ENCODE peak calls at places on chromosomes 1 and 21, in five cellular contexts. C is HCT116, G is RWPE1, B is astrocyte of the spinal cord, D is colonic mucosa. J is an unnamed sample.

GRCh38 chr1:41392528-41392924 is 31.3 kb downstream of the FOXO6 start:
- DNase-seq in C (no peak), G (no peak), B (no peak), D (no peak), J (no peak)

GRCh38 chr21:32329776-32330175 is 31.1 kb downstream of the MRAP start:
- DNase-seq in C (no peak), G (no peak), B (peak), D (no peak), J (no peak)

GRCh38 chr1:37723390-37724078 is 31.2 kb downstream of the CDCA8 start:
- DNase-seq in C (no peak), G (no peak), B (no peak), D (no peak), J (no peak)

GRCh38 chr1:156797212-156797871 is 19.3 kb downstream of the SH2D2A start:
- DNase-seq in C (peak), G (peak), B (peak), D (peak), J (peak)

GRCh38 chr1:209611771-209612570 is 28.5 kb downstream of the CAMK1G start:
- DNase-seq in C (no peak), G (no peak), B (no peak), D (no peak), J (no peak)

GRCh38 chr1:189899686-189900495 is 577.8 kb downstream of the BRINP3 start:
- DNase-seq in C (no peak), G (no peak), B (no peak), D (no peak), J (no peak)

GRCh38 chr1:20282544-20282943 is 8.1 kb upstream of the VWA5B1 start:
- DNase-seq in C (no peak), G (no peak), B (no peak), D (no peak), J (no peak)

GRCh38 chr1:64925594-64925993 is 40.8 kb downstream of the JAK1 start:
- DNase-seq in C (no peak), G (no peak), B (no peak), D (no peak), J (no peak)

GRCh38 chr1:245788269-245788668 is 633.5 kb downstream of the KIF26B start:
- DNase-seq in C (no peak), G (peak), B (peak), D (no peak), J (no peak)

GRCh38 chr1:245512181-245512888 is 357.6 kb downstream of the KIF26B start:
- DNase-seq in C (no peak), G (no peak), B (no peak), D (no peak), J (no peak)

GRCh38 chr1:25462732-25463131 is 32.0 kb downstream of the MACO1 start:
- DNase-seq in C (no peak), G (no peak), B (no peak), D (peak), J (no peak)

GRCh38 chr1:204350857-204351573 is 8.7 kb downstream of the PLEKHA6 start:
- DNase-seq in C (no peak), G (no peak), B (peak), D (peak), J (peak)

GRCh38 chr1:8193840-8194406 is 124.0 kb upstream of the SLC45A1 start:
- DNase-seq in C (no peak), G (no peak), B (no peak), D (no peak), J (no peak)

GRCh38 chr1:37922767-37923550 is 23.9 kb downstream of the INPP5B start:
- DNase-seq in C (no peak), G (no peak), B (no peak), D (no peak), J (no peak)

GRCh38 chr1:74584185-74584584 is 71.8 kb upstream of the LRRC53 start:
- DNase-seq in C (no peak), G (no peak), B (no peak), D (no peak), J (no peak)

GRCh38 chr21:36783612-36784383 is 84.9 kb downstream of the SIM2 start:
- DNase-seq in C (peak), G (peak), B (peak), D (no peak), J (no peak)

GRCh38 chr1:111227434-111227833 is at the start of gene CHI3L2:
- DNase-seq in C (no peak), G (no peak), B (no peak), D (no peak), J (no peak)

GRCh38 chr1:6770727-6771567 is 14.3 kb upstream of the CAMTA1 start:
- DNase-seq in C (no peak), G (peak), B (peak), D (no peak), J (peak)

GRCh38 chr1:240831191-240831631 is 219.3 kb upstream of the GREM2 start:
- DNase-seq in C (no peak), G (peak), B (peak), D (no peak), J (no peak)

GRCh38 chr1:169364948-169365347 is 2.6 kb downstream of the NME7 start:
- DNase-seq in C (no peak), G (peak), B (no peak), D (no peak), J (no peak)

GRCh38 chr1:63773815-63774616 is at the start of gene ROR1:
- DNase-seq in C (peak), G (peak), B (peak), D (peak), J (peak)

GRCh38 chr1:200982071-200982945 is 41.2 kb downstream of the KIF21B start:
- DNase-seq in C (no peak), G (no peak), B (no peak), D (no peak), J (no peak)

GRCh38 chr1:98330224-98330623 is 331.3 kb upstream of the SNX7 start:
- DNase-seq in C (no peak), G (no peak), B (no peak), D (no peak), J (no peak)

GRCh38 chr1:12542596-12543592 is 75.1 kb downstream of the DHRS3 start:
- DNase-seq in C (no peak), G (no peak), B (no peak), D (no peak), J (no peak)

GRCh38 chr1:209720326-209720725 is 15.7 kb downstream of the HSD11B1 start:
- DNase-seq in C (no peak), G (no peak), B (no peak), D (no peak), J (no peak)

GRCh38 chr1:2212542-2213491 is 15.3 kb upstream of the SKI start:
- DNase-seq in C (peak), G (peak), B (peak), D (peak), J (peak)

GRCh38 chr21:46500224-46500861 is 41.7 kb downstream of the DIP2A start:
- DNase-seq in C (no peak), G (peak), B (peak), D (no peak), J (no peak)

GRCh38 chr1:84358695-84359094 is 39.6 kb upstream of the DNASE2B start:
- DNase-seq in C (no peak), G (no peak), B (no peak), D (no peak), J (no peak)

GRCh38 chr1:8825985-8826481 is 8.6 kb upstream of the RERE start:
- DNase-seq in C (no peak), G (no peak), B (peak), D (no peak), J (no peak)

GRCh38 chr21:29025328-29025713 is 853 bp downstream of the USP16 start:
- DNase-seq in C (no peak), G (peak), B (no peak), D (no peak), J (no peak)

GRCh38 chr21:29029524-29029923 is 5.1 kb downstream of the USP16 start:
- DNase-seq in C (no peak), G (no peak), B (no peak), D (no peak), J (no peak)

GRCh38 chr21:29022141-29022540 is 2.3 kb upstream of the USP16 start:
- DNase-seq in C (no peak), G (no peak), B (no peak), D (no peak), J (no peak)

DNA sequence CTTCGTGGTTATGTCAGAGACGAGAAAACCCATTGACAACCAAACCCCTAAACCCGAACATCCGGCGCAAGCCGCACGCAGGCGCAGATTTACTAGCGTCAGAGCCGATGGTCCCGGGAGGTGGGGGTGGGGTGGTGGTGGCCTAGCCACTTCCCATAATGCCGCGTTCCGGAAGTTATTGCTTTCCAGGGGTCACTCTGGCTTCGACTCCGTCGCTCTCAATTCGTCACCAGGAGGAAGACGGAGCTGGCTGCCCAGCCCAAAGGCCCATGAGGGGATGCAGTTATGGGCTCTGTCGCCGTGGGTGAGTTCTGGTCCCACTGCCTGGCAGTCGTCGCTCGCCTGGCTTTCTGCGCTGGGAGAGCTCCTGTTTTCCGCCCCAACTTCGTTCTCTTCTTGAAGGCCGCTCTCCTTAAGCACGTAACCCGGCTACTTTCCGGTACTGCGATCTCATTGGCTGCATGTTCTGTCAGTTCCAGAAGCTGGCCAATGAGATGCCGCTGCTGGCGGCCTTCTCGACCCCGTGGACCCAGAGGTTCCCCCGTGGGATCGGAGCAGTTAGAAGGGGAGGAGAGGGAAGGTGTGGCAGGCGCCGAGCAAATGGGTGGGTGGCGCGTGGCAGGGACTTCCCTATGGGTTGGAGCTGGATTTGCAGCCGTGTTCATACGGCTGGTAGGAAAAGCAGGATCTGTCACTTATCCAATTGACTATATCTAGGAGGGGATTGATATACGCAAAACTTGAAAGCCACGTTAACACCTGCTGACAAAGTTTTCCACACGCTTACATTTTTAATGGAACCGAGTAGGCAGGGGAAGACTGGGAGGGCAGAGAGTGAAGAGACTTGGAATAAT is at the start of gene USP16:
- DNase-seq in C (peak), G (peak), B (peak), D (peak), J (peak)
- TF ChIP-seq CTCF in C (no peak), G (no peak), B (peak), D (peak), J (no peak)

DNA sequence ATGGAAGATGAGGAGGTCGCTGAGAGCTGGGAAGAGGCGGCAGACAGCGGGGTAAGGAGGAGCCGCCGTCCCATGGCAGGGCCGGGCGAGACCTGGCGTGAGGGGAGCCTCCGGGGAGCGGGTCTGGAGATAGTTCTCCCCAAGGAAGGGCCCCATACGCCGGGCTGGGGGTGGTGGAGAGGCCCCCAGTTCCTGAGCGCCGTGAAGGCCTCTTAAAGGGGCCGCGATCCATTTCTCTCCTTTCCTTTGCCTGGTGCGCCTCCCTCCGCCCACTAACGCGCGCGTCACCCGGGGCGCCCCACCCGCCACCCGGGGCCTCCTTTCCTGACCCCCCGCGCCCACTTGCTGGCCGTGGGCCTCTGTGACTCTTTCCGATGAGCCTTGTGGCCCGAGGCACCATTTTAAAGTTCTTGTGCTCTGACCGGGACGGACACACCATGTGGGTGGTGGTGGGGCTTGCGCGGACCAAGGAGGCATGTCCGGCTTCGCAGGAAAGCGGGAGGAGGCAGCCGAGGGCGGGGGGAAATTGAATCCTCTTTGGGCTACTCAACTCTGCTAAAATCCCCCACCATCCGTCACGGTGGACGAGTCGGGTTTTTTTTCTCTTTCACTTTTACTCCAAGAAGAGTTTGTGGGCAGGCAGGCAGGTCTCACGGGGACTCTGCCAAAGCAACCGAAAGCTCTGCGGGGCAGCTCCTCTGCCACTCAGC is 371 bp downstream of the SZRD1 start:
- DNase-seq in C (peak), G (peak), B (peak), D (peak), J (peak)
- TF ChIP-seq CTCF in C (no peak), G (no peak), B (no peak), D (no peak), J (no peak)

GRCh38 chr1:226649780-226650179 is 89.3 kb downstream of the ITPKB start:
- DNase-seq in C (no peak), G (no peak), B (no peak), D (no peak), J (no peak)
- TF ChIP-seq CTCF in C (peak), G (no peak), B (peak), D (no peak), J (no peak)

GRCh38 chr1:89842547-89843278 is 21.9 kb downstream of the LRRC8D start:
- DNase-seq in C (no peak), G (no peak), B (peak), D (no peak), J (no peak)

GRCh38 chr1:89844236-89844807 is 23.5 kb downstream of the LRRC8D start:
- DNase-seq in C (no peak), G (peak), B (no peak), D (no peak), J (no peak)

GRCh38 chr1:89844860-89845259 is 24.0 kb downstream of the LRRC8D start:
- DNase-seq in C (no peak), G (no peak), B (no peak), D (no peak), J (no peak)

GRCh38 chr1:89841507-89841906 is 20.7 kb downstream of the LRRC8D start:
- DNase-seq in C (no peak), G (no peak), B (no peak), D (no peak), J (no peak)

DNA sequence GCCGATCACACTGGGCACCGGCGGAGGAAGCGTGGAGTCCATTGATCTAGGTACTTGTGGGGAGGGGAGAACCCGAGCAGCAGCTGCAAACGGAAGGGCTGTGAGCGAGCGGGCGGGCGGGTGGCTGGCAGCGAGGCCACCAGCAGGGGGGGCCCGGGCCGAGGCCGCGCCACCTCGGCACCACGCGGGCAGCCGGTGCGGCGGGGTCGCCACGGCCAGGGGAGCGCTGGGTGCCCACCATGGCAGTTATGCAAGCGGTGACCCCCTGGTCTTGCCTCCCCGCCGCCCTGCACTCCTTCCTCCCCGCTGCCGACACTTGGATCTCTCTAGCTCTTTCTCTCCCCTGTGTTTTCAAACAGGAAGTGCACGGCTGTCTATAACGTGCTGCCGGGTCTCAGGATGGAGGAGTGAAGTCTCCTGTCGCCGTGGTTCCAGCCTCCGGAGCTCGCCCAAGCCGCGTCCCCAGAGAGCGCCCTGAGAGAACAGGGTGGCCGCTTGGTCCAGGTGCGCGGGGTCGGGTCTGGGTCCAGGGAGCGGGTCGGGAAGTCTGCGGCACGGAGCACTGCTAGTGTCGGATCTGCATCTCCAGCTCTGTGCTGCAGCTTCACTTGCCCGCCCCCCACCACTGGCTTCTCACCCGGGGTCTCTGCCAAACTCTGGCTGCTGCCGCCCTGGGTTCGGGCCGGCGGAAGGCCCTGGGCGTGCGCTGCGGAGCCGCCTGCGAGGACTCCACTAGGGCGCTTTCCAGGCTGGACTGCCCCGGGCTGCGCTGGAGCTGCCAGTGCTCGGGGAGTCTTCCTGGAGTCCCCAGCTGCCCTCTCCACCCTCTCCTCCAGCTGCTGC is 22.7 kb downstream of the LRRC8D start:
- DNase-seq in C (no peak), G (peak), B (peak), D (peak), J (peak)
- TF ChIP-seq CTCF in C (peak), G (peak), B (peak), D (peak), J (peak)

GRCh38 chr1:178632619-178633018 is 92.4 kb upstream of the RALGPS2 start:
- DNase-seq in C (no peak), G (peak), B (peak), D (no peak), J (no peak)

GRCh38 chr1:178630418-178630817 is 94.6 kb upstream of the RALGPS2 start:
- DNase-seq in C (no peak), G (no peak), B (no peak), D (no peak), J (no peak)

GRCh38 chr1:178628637-178629548 is 96.2 kb upstream of the RALGPS2 start:
- DNase-seq in C (no peak), G (no peak), B (peak), D (no peak), J (no peak)

GRCh38 chr1:178627037-178627436 is 98.0 kb upstream of the RALGPS2 start:
- DNase-seq in C (no peak), G (no peak), B (no peak), D (no peak), J (no peak)

GRCh38 chr1:178629549-178630154 is 95.4 kb upstream of the RALGPS2 start:
- DNase-seq in C (no peak), G (no peak), B (no peak), D (no peak), J (no peak)
- TF ChIP-seq CTCF in C (no peak), G (no peak), B (no peak), D (no peak), J (no peak)

GRCh38 chr1:86394416-86394815 is 1.7 kb downstream of the ODF2L start:
- DNase-seq in C (no peak), G (no peak), B (peak), D (no peak), J (no peak)

GRCh38 chr1:86396503-86396900 is 379 bp upstream of the ODF2L start:
- DNase-seq in C (no peak), G (no peak), B (no peak), D (no peak), J (no peak)

GRCh38 chr1:86395771-86396502 is at the start of gene ODF2L:
- DNase-seq in C (peak), G (peak), B (peak), D (peak), J (peak)
- TF ChIP-seq CTCF in C (no peak), G (no peak), B (no peak), D (no peak), J (no peak)

DNA sequence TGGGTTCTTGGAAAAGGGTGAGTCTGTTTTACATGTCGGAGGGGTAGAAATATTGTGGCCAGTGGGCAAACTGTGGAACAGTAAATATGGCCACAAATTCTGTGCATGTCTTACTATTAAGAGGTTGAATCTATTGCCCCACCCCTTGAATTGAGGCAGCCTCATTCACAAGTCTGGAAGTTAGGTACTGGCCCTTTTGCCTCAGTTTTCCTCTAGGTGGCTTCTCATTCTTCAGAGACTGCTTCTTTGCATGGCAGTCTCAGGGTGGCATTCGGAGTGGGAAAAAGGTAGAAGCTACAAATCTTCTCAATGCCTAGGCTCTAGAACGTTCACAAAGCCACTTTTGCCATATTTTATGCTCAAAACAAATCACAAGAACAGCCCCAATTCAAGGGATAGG is 57.2 kb downstream of the SLC9C2 start:
- DNase-seq in C (no peak), G (no peak), B (no peak), D (no peak), J (no peak)
- TF ChIP-seq CTCF in C (peak), G (no peak), B (no peak), D (no peak), J (no peak)

GRCh38 chr1:194267021-194267420 is 1080.6 kb upstream of the B3GALT2 start:
- DNase-seq in C (no peak), G (no peak), B (no peak), D (no peak), J (no peak)
- TF ChIP-seq CTCF in C (no peak), G (no peak), B (no peak), D (no peak), J (no peak)